ENCODE peak calls at places on chromosomes 4 and X, in ten cellular contexts. P, A, S, M, O, W, Z, X, H and V are unnamed samples. For H3K36me3, the result is how much of the 10 kb centered on the place peaks cover.

GRCh38 chr4:153067376-153067775 is 131.3 kb downstream of the FHDC1 start:
- DNase-seq in P (no peak), A (peak), S (peak), M (peak), O (peak), W (peak), Z (no peak), X (peak), H (peak), V (no peak)

GRCh38 chr4:143616771-143617170 is 83.7 kb downstream of the FREM3 start:
- DNase-seq in P (no peak), A (no peak), S (no peak), M (peak), O (no peak), W (no peak), Z (no peak), X (no peak), H (no peak), V (no peak)

GRCh38 chrX:88202149-88202548 is 544.9 kb upstream of the CPXCR1 start:
- DNase-seq in P (no peak), A (no peak), S (no peak), M (no peak), O (no peak), W (no peak), Z (peak), X (no peak), H (no peak), V (no peak)

GRCh38 chr4:104969394-104970066 is 177.1 kb upstream of the TET2 start:
- DNase-seq in P (no peak), A (no peak), S (no peak), M (peak), O (no peak), W (no peak), Z (no peak), X (no peak), H (no peak), V (no peak)

GRCh38 chr4:70801265-70801809 is 38.4 kb downstream of the GRSF1 start:
- DNase-seq in P (no peak), A (no peak), S (no peak), M (no peak), O (no peak), W (no peak), Z (no peak), X (no peak), H (no peak), V (no peak)

GRCh38 chr4:150283689-150284088 is 205.4 kb downstream of the DCLK2 start:
- DNase-seq in P (no peak), A (no peak), S (no peak), M (peak), O (no peak), W (no peak), Z (no peak), X (no peak), H (peak), V (no peak)

GRCh38 chrX:46628406-46629371 is 55.1 kb downstream of the CHST7 start:
- DNase-seq in P (peak), A (no peak), S (no peak), M (no peak), O (peak), W (peak), Z (no peak), X (no peak), H (peak), V (peak)

GRCh38 chrX:70219938-70220764 is 14.3 kb upstream of the AWAT1 start:
- DNase-seq in P (no peak), A (peak), S (peak), M (peak), O (peak), W (peak), Z (no peak), X (peak), H (peak), V (no peak)

GRCh38 chr4:171794528-171794927 is 18.7 kb upstream of the GALNTL6 start:
- DNase-seq in P (no peak), A (no peak), S (no peak), M (no peak), O (no peak), W (no peak), Z (peak), X (peak), H (no peak), V (no peak)

GRCh38 chr4:14180983-14181601 is 553.6 kb upstream of the BOD1L1 start:
- DNase-seq in P (no peak), A (no peak), S (peak), M (no peak), O (no peak), W (no peak), Z (no peak), X (no peak), H (peak), V (no peak)

GRCh38 chr4:167903291-167903721 is 189.0 kb upstream of the ANXA10 start:
- DNase-seq in P (no peak), A (no peak), S (no peak), M (peak), O (no peak), W (no peak), Z (no peak), X (no peak), H (peak), V (no peak)

GRCh38 chrX:153803211-153804099 is 9.0 kb downstream of the SSR4 start:
- DNase-seq in P (no peak), A (no peak), S (no peak), M (no peak), O (no peak), W (no peak), Z (no peak), X (no peak), H (no peak), V (no peak)

GRCh38 chr4:176034936-176035335 is 30.7 kb upstream of the WDR17 start:
- DNase-seq in P (no peak), A (no peak), S (no peak), M (no peak), O (no peak), W (no peak), Z (no peak), X (no peak), H (no peak), V (no peak)

GRCh38 chr4:4843651-4844291 is 15.7 kb upstream of the MSX1 start:
- DNase-seq in P (no peak), A (no peak), S (no peak), M (no peak), O (peak), W (no peak), Z (no peak), X (no peak), H (no peak), V (no peak)

GRCh38 chrX:115147220-115147619 is 42.0 kb upstream of the RBMXL3 start:
- DNase-seq in P (no peak), A (no peak), S (no peak), M (peak), O (no peak), W (no peak), Z (no peak), X (no peak), H (peak), V (no peak)

GRCh38 chr4:36712013-36712412 is 430.6 kb downstream of the DTHD1 start:
- DNase-seq in P (no peak), A (no peak), S (no peak), M (no peak), O (no peak), W (no peak), Z (no peak), X (no peak), H (no peak), V (no peak)

GRCh38 chr4:83931659-83932058 is 395.8 kb downstream of the GPAT3 start:
- DNase-seq in P (no peak), A (no peak), S (no peak), M (no peak), O (no peak), W (no peak), Z (peak), X (no peak), H (no peak), V (no peak)

GRCh38 chrX:151753313-151754041 is 18.9 kb downstream of the CNGA2 start:
- DNase-seq in P (peak), A (peak), S (peak), M (peak), O (peak), W (peak), Z (peak), X (peak), H (peak), V (peak)

GRCh38 chr4:22573198-22573597 is 57.3 kb upstream of the ADGRA3 start:
- DNase-seq in P (peak), A (peak), S (no peak), M (peak), O (peak), W (peak), Z (no peak), X (no peak), H (no peak), V (peak)

GRCh38 chr4:2771264-2771663 is 15.1 kb upstream of the TNIP2 start:
- DNase-seq in P (no peak), A (no peak), S (no peak), M (no peak), O (no peak), W (no peak), Z (no peak), X (no peak), H (no peak), V (no peak)

GRCh38 chrX:44223150-44223549 is 120.3 kb downstream of the EFHC2 start:
- DNase-seq in P (no peak), A (peak), S (no peak), M (peak), O (peak), W (peak), Z (no peak), X (no peak), H (peak), V (no peak)

GRCh38 chrX:139890991-139891700 is 41.7 kb downstream of the ATP11C start:
- DNase-seq in P (no peak), A (no peak), S (no peak), M (peak), O (no peak), W (no peak), Z (no peak), X (no peak), H (peak), V (no peak)

GRCh38 chr4:113821851-113822250 is 60.3 kb upstream of the CAMK2D start:
- DNase-seq in P (no peak), A (no peak), S (no peak), M (peak), O (no peak), W (no peak), Z (no peak), X (no peak), H (no peak), V (no peak)

GRCh38 chr4:3451956-3452355 is 10.2 kb downstream of the HGFAC start:
- DNase-seq in P (no peak), A (no peak), S (no peak), M (peak), O (no peak), W (no peak), Z (no peak), X (no peak), H (peak), V (no peak)

GRCh38 chr4:87188063-87188462 is 32.4 kb downstream of the KLHL8 start:
- DNase-seq in P (no peak), A (no peak), S (no peak), M (no peak), O (no peak), W (no peak), Z (no peak), X (no peak), H (peak), V (no peak)

GRCh38 chr4:67522851-67523671 is 22.2 kb downstream of the CENPC start:
- DNase-seq in P (no peak), A (no peak), S (no peak), M (no peak), O (no peak), W (no peak), Z (no peak), X (no peak), H (peak), V (no peak)

GRCh38 chr4:53956454-53956853 is 108.0 kb downstream of the CHIC2 start:
- DNase-seq in P (no peak), A (no peak), S (no peak), M (no peak), O (no peak), W (no peak), Z (no peak), X (no peak), H (no peak), V (no peak)

GRCh38 chrX:121161501-121161933 is 114.1 kb downstream of the GLUD2 start:
- DNase-seq in P (no peak), A (no peak), S (no peak), M (no peak), O (no peak), W (no peak), Z (peak), X (no peak), H (no peak), V (no peak)

GRCh38 chr4:77031544-77031943 is 44.2 kb downstream of the CCNI start:
- DNase-seq in P (no peak), A (no peak), S (no peak), M (no peak), O (no peak), W (no peak), Z (no peak), X (no peak), H (no peak), V (no peak)

GRCh38 chr4:77036206-77036605 is 39.6 kb downstream of the CCNI start:
- DNase-seq in P (no peak), A (no peak), S (no peak), M (peak), O (no peak), W (no peak), Z (no peak), X (no peak), H (peak), V (no peak)

GRCh38 chr4:77040265-77040664 is 35.5 kb downstream of the CCNI start:
- DNase-seq in P (no peak), A (no peak), S (no peak), M (peak), O (no peak), W (no peak), Z (no peak), X (no peak), H (peak), V (no peak)

GRCh38 chr4:77037736-77038135 is 38.1 kb downstream of the CCNI start:
- DNase-seq in P (no peak), A (no peak), S (no peak), M (no peak), O (no peak), W (no peak), Z (no peak), X (no peak), H (peak), V (no peak)

GRCh38 chr4:77035153-77035552 is 40.6 kb downstream of the CCNI start:
- DNase-seq in P (no peak), A (no peak), S (no peak), M (no peak), O (no peak), W (no peak), Z (no peak), X (no peak), H (no peak), V (no peak)
- H3K36me3 ChIP-seq in P (half or more), A (under half), S (under half), M (under half), O (half or more), W (under half), Z (under half), X (half or more), H (half or more), V (under half)

DNA sequence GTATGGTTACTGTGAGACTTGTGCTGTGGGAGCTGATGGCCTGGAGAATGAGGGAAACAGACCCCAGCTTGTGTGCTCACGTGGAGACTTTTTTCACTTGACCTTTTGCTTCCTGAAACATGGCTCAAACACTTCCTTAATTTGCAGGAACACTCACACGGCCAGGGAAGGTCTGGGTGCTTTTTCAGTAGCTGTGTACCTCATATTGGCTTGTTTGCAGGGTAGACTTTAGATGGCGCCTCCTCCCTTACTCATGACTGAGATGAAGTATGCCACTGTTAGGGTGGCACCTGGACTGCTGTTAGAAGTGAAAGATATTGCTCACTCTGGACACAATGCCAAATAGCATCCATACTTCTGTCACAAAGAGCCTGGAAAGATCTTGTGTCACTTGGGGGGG is 75.7 kb upstream of the WDR1 start:
- DNase-seq in P (no peak), A (peak), S (no peak), M (peak), O (no peak), W (no peak), Z (peak), X (no peak), H (no peak), V (peak)
- TF ChIP-seq CTCF in P (no peak), A (no peak), S (no peak), M (peak), O (no peak), W (no peak), Z (peak), X (peak), H (no peak), V (no peak)

GRCh38 chrX:28205126-28205525 is 223.9 kb upstream of the DCAF8L1 start:
- DNase-seq in P (no peak), A (no peak), S (no peak), M (no peak), O (no peak), W (no peak), Z (no peak), X (no peak), H (no peak), V (no peak)
- H3K36me3 ChIP-seq in P (under half), A (under half), S (under half), M (under half), O (under half), W (under half), Z (under half), X (under half), H (under half), V (under half)

DNA sequence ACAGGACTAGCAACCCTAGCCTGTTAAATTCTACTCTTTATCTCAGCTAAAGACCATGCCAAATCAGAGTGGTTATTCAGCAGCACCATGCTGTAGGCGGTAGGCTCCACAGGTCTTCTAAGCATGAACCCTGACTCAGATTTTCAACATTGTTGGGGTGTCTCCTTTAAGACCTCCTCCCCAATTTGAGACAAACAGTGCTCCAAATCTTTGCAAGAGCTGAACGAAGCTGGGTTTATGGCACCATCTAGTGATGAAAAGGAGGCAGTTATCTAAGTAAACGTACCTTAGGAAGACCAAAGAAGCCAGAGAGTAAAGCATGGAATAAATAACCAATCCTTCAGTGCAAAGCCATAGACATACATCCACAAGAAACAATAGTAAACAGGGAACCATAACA is 334.5 kb upstream of the SLC7A11 start:
- DNase-seq in P (no peak), A (no peak), S (peak), M (peak), O (no peak), W (no peak), Z (peak), X (peak), H (peak), V (no peak)
- TF ChIP-seq CTCF in P (no peak), A (peak), S (peak), M (peak), O (no peak), W (peak), Z (peak), X (peak), H (peak), V (no peak)

GRCh38 chr4:7829687-7830580 is 109.7 kb downstream of the AFAP1 start:
- DNase-seq in P (no peak), A (peak), S (no peak), M (no peak), O (no peak), W (peak), Z (no peak), X (no peak), H (no peak), V (no peak)
- H3K36me3 ChIP-seq in P (under half), A (under half), S (under half), M (under half), O (under half), W (under half), Z (under half), X (half or more), H (under half), V (under half)

DNA sequence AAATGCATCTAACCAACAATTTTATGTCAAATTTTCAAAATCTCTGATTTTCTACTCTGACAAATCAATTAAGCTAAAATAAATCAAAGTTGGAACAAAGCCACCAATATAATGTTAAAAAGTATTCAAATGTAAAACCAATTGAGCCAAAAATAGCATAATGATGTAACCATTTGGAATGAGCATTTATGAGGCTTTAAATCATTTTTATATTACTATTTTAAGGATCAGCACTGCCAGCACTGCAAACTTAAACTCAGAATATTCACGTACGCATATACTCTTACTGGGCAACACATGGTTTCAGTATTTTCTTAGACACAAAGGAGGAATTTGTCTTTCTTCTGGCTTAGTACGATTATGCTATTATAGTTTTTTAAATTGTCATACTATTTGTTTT is 52.2 kb downstream of the AFAP1 start:
- DNase-seq in P (no peak), A (no peak), S (no peak), M (no peak), O (no peak), W (no peak), Z (no peak), X (no peak), H (no peak), V (no peak)
- TF ChIP-seq CTCF in P (no peak), A (no peak), S (no peak), M (no peak), O (no peak), W (no peak), Z (no peak), X (no peak), H (no peak), V (no peak)

GRCh38 chr4:40243390-40243948 is 46.6 kb downstream of the RHOH start:
- DNase-seq in P (no peak), A (no peak), S (no peak), M (no peak), O (peak), W (no peak), Z (no peak), X (no peak), H (no peak), V (no peak)

GRCh38 chr4:40247350-40247749 is 50.5 kb downstream of the RHOH start:
- DNase-seq in P (no peak), A (no peak), S (no peak), M (no peak), O (peak), W (peak), Z (no peak), X (no peak), H (no peak), V (no peak)

GRCh38 chr4:40246938-40247337 is 50.1 kb downstream of the RHOH start:
- DNase-seq in P (no peak), A (no peak), S (no peak), M (no peak), O (no peak), W (no peak), Z (no peak), X (no peak), H (no peak), V (no peak)

GRCh38 chr4:40245794-40246546 is 49.1 kb downstream of the RHOH start:
- DNase-seq in P (no peak), A (no peak), S (peak), M (no peak), O (peak), W (no peak), Z (no peak), X (no peak), H (no peak), V (no peak)

GRCh38 chr4:40246547-40246900 is 49.7 kb downstream of the RHOH start:
- DNase-seq in P (no peak), A (no peak), S (no peak), M (no peak), O (no peak), W (no peak), Z (no peak), X (no peak), H (no peak), V (no peak)
- H3K36me3 ChIP-seq in P (under half), A (under half), S (under half), M (under half), O (under half), W (under half), Z (under half), X (under half), H (under half), V (under half)